ENCODE peak calls at places on chromosomes 12 and 14, in four cellular contexts. L, R, C and U are unnamed samples.
A peak's percentile ranks its signal among the peaks of the same experiment; 100 is the strongest.

GRCh38 chr14:77910506-77910905 is 110.6 kb downstream of the ADCK1 start:
- DNase-seq in L (no peak), C (no peak), R (no peak), U (no peak)

GRCh38 chr12:116879509-116880212 is 1.6 kb downstream of the HRK start:
- DNase-seq in R (no peak), C (no peak), L (no peak), U (no peak)

GRCh38 chr12:113392988-113393579 is 10.6 kb downstream of the SDS start:
- DNase-seq in C (no peak), R (peak; percentile 95), L (no peak), U (no peak)

GRCh38 chr12:24038211-24038997 is 88.9 kb upstream of the SOX5 start:
- DNase-seq in C (no peak), R (no peak), L (no peak), U (no peak)

GRCh38 chr12:95014554-95014953 is 11.1 kb upstream of the NDUFA12 start:
- DNase-seq in R (no peak), L (no peak), C (no peak), U (no peak)

GRCh38 chr12:110501378-110501721 is 561 bp downstream of the VPS29 start:
- DNase-seq in C (peak; percentile 51), R (no peak), L (peak; percentile 31), U (no peak)

GRCh38 chr12:32478858-32479257 is 79.5 kb downstream of the FGD4 start:
- DNase-seq in R (no peak), L (no peak), C (no peak), U (no peak)

GRCh38 chr12:97336896-97337751 is 125.5 kb upstream of the RMST start:
- DNase-seq in C (no peak), R (no peak), L (no peak), U (no peak)

GRCh38 chr12:127761880-127762279 is 505.1 kb upstream of the TMEM132C start:
- DNase-seq in C (no peak), L (no peak), R (no peak), U (no peak)

GRCh38 chr12:115756271-115756670 is 521.2 kb downstream of the MED13L start:
- DNase-seq in C (no peak), R (no peak), L (no peak), U (no peak)
- H3K9me1 ChIP-seq in C (no peaks in the 10 kb centered on the region), R (no peaks in the 10 kb centered on the region), L (no peaks in the 10 kb centered on the region), U (no peaks in the 10 kb centered on the region)

GRCh38 chr12:44462729-44463128 is 413.4 kb downstream of the NELL2 start:
- DNase-seq in L (no peak), R (no peak), C (no peak), U (no peak)

GRCh38 chr12:44459569-44459968 is 416.5 kb downstream of the NELL2 start:
- DNase-seq in R (no peak), L (no peak), C (no peak), U (no peak)

DNA sequence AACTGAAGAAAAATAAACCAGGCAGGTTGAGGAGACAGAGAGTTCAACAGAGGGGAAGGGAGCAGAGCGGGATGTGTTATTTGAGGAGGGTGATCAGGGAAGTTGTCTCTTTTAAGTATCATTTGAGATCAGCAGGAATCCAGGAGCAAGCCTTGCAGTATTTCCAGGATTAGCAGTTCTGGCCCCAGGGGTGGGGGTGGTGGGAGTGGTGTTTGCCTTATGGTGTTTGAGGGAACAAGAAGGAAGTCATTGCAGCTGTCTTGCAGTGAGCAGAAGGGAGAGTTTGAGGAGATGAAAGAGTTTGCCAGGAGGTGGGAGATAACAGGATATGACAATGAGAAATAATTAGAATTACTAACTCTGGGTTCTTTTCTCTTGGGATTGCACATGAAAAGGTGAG is 418.6 kb downstream of the NELL2 start:
- DNase-seq in C (no peak), R (no peak), L (no peak), U (no peak)
- H3K9me1 ChIP-seq in C (no peaks in the 10 kb centered on the region), R (no peaks in the 10 kb centered on the region), L (no peaks in the 10 kb centered on the region), U (no peaks in the 10 kb centered on the region)

GRCh38 chr14:32083789-32084188 is 6.7 kb downstream of the ARHGAP5 start:
- DNase-seq in C (no peak), L (no peak), R (no peak), U (no peak)
- H3K9me1 ChIP-seq in C (no peaks in the 10 kb centered on the region), L (no peaks in the 10 kb centered on the region), R (no peaks in the 10 kb centered on the region), U (no peaks in the 10 kb centered on the region)

GRCh38 chr14:32102152-32102787 is 25.2 kb downstream of the ARHGAP5 start:
- DNase-seq in R (no peak), L (no peak), C (no peak), U (no peak)
- H3K9me1 ChIP-seq in R (no peaks in the 10 kb centered on the region), L (no peaks in the 10 kb centered on the region), C (no peaks in the 10 kb centered on the region), U (no peaks in the 10 kb centered on the region)

GRCh38 chr14:61439779-61440418 is 118.5 kb downstream of the PRKCH start:
- DNase-seq in L (no peak), C (no peak), R (no peak), U (no peak)
- H3K9me1 ChIP-seq in L (peaks cover 4% of the 10 kb centered on the region), C (no peaks in the 10 kb centered on the region), R (no peaks in the 10 kb centered on the region), U (peaks cover 3% of the 10 kb centered on the region)

GRCh38 chr12:88638956-88639355 is 58.7 kb upstream of the KITLG start:
- DNase-seq in C (peak; percentile 60), R (no peak), L (peak; percentile 50), U (no peak)

GRCh38 chr12:88633312-88633711 is 53.0 kb upstream of the KITLG start:
- DNase-seq in R (no peak), C (peak; percentile 8), L (peak; percentile 18), U (no peak)

GRCh38 chr12:88628856-88629509 is 48.7 kb upstream of the KITLG start:
- DNase-seq in R (no peak), C (no peak), L (peak; percentile 22), U (no peak)

GRCh38 chr12:88638388-88638787 is 58.1 kb upstream of the KITLG start:
- DNase-seq in L (peak; percentile 26), C (peak; percentile 25), R (no peak), U (no peak)

DNA sequence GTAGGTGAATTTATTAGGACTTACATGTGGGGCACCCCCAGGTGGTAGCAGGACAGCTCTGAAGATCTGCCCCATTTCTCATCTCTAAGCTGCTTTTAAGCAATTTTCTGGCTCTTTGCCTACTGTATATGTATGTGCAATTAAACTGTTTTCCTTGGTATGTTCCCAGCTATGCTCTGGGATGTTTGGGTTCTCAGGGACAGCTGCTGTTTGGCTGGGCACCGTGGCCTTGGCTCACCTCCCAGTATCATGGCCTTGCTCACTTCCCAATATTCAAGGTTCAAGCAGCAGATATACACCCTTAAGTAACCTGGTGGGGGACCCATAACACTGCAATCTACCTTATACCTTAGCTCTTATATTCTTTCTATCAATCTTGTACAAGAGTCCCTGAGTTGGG is 53.7 kb upstream of the KITLG start:
- DNase-seq in L (no peak), R (no peak), C (peak; percentile 49), U (no peak)
- H3K9me1 ChIP-seq in L (no peaks in the 10 kb centered on the region), R (no peaks in the 10 kb centered on the region), C (no peaks in the 10 kb centered on the region), U (no peaks in the 10 kb centered on the region)

GRCh38 chr14:83741269-83741668 is 1788.7 kb upstream of the FLRT2 start:
- DNase-seq in L (no peak), C (no peak), R (no peak), U (no peak)

DNA sequence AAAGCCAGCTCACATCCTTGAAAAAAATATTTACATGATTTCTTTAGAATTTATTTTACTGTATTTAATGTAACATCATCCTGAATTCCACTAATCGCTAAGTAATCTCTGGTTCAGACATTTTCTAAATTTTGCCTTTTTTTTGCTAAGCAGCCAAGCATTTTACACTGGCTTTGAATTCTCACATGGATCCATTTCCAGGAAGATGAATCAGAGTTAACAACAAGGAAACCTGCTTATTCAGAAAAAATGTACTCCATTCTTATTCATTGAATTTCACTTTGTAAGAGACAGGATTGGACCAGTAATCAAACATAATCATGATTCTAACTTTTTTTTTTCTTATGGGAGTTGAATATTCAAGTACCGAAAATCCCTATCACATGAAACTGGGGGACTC is 1785.0 kb upstream of the FLRT2 start:
- DNase-seq in C (peak; percentile 37), L (peak; percentile 55), R (no peak), U (no peak)
- H3K9me1 ChIP-seq in C (no peaks in the 10 kb centered on the region), L (no peaks in the 10 kb centered on the region), R (no peaks in the 10 kb centered on the region), U (no peaks in the 10 kb centered on the region)

GRCh38 chr14:50839048-50839447 is 8.1 kb upstream of the NIN start:
- DNase-seq in R (no peak), L (peak; percentile 46), C (no peak), U (no peak)
- H3K9me1 ChIP-seq in R (no peaks in the 10 kb centered on the region), L (peaks cover 15% of the 10 kb centered on the region), C (no peaks in the 10 kb centered on the region), U (no peaks in the 10 kb centered on the region)